ENCODE peak calls at places on chromosomes 3 and 15, in six cellular contexts. Q is PC-9, G is cardiac fibroblast, R is AG04450, W is kidney epithelial cell, D is A549. P is an unnamed sample.

GRCh38 chr3:63521657-63522056 is 130.8 kb upstream of the SNTN start:
- DNase-seq in Q (no peak), D (no peak), W (no peak), G (no peak), R (no peak), P (no peak)

GRCh38 chr3:87498358-87499080 is 222.1 kb upstream of the POU1F1 start:
- DNase-seq in W (no peak), G (no peak), Q (no peak), D (no peak), R (no peak), P (no peak)

GRCh38 chr15:62821384-62822131 is 221.0 kb upstream of the TPM1 start:
- DNase-seq in G (no peak), W (no peak), Q (no peak), R (no peak), D (peak; percentile 76), P (no peak)

GRCh38 chr3:11514191-11514770 is 129.4 kb downstream of the VGLL4 start:
- DNase-seq in W (peak; percentile 55), D (peak; percentile 29), Q (peak; percentile 13), R (no peak), G (peak; percentile 87), P (peak; percentile 39)

GRCh38 chr3:150296123-150296750 is 111.9 kb upstream of the TSC22D2 start:
- DNase-seq in W (no peak), G (no peak), Q (no peak), R (no peak), D (no peak), P (no peak)

GRCh38 chr3:134846943-134847342 is 51.9 kb downstream of the EPHB1 start:
- DNase-seq in R (no peak), Q (no peak), D (peak; percentile 23), G (peak; percentile 27), W (peak; percentile 96), P (peak; percentile 84)

GRCh38 chr3:64438837-64439236 is 213.6 kb upstream of the PRICKLE2 start:
- DNase-seq in W (no peak), Q (no peak), R (no peak), D (no peak), G (no peak), P (no peak)

GRCh38 chr15:96207377-96208006 is 123.0 kb upstream of the NR2F2 start:
- DNase-seq in D (no peak), W (no peak), G (no peak), Q (no peak), R (no peak), P (no peak)

GRCh38 chr15:41822957-41823356 is 4.9 kb upstream of the JMJD7 start:
- DNase-seq in W (no peak), G (no peak), D (no peak), R (no peak), Q (no peak), P (no peak)

GRCh38 chr3:141050913-141051632 is at the start of gene SPSB4:
- DNase-seq in Q (peak; percentile 11), R (no peak), D (peak; percentile 47), W (no peak), G (peak; percentile 19), P (no peak)

GRCh38 chr3:38039899-38040261 is 872 bp downstream of the DLEC1 start:
- DNase-seq in W (no peak), R (no peak), Q (peak; percentile 37), D (no peak), G (peak; percentile 58), P (no peak)

GRCh38 chr3:155252021-155252420 is 41.5 kb downstream of the STRIT1 start:
- DNase-seq in R (no peak), W (no peak), G (no peak), Q (no peak), D (no peak), P (no peak)

GRCh38 chr3:186053954-186054353 is 54.9 kb downstream of the ETV5 start:
- DNase-seq in D (no peak), G (no peak), Q (no peak), W (no peak), R (peak; percentile 38), P (no peak)

GRCh38 chr15:63608989-63609388 is 11.8 kb downstream of the FBXL22 start:
- DNase-seq in Q (no peak), W (no peak), G (no peak), R (no peak), D (no peak), P (no peak)

GRCh38 chr3:188031106-188031505 is 122.9 kb upstream of the LPP start:
- DNase-seq in D (no peak), G (no peak), Q (no peak), W (no peak), R (no peak), P (no peak)

GRCh38 chr3:125045194-125045593 is 10.6 kb downstream of the HEG1 start:
- DNase-seq in G (peak; percentile 52), R (no peak), W (no peak), Q (no peak), D (no peak), P (no peak)

GRCh38 chr3:34200576-34200975 is 402.1 kb downstream of the PDCD6IP start:
- DNase-seq in R (no peak), G (no peak), D (no peak), Q (no peak), W (no peak), P (no peak)

GRCh38 chr3:8848696-8849131 is 79.3 kb upstream of the OXTR start:
- DNase-seq in G (peak; percentile 64), Q (no peak), R (no peak), D (no peak), W (no peak), P (no peak)

GRCh38 chr3:111592143-111592542 is 3.0 kb downstream of the ZBED2 start:
- DNase-seq in Q (no peak), G (no peak), R (no peak), D (no peak), W (no peak), P (no peak)

GRCh38 chr15:31271706-31272557 is 54.7 kb upstream of the KLF13 start:
- DNase-seq in Q (no peak), W (no peak), R (no peak), G (no peak), D (no peak), P (no peak)

GRCh38 chr15:82263350-82263749 is 732 bp downstream of the SAXO2 start:
- DNase-seq in W (no peak), Q (no peak), G (no peak), R (no peak), D (peak; percentile 67), P (no peak)

GRCh38 chr3:187739561-187740445 is 5.5 kb downstream of the BCL6 start:
- DNase-seq in Q (peak; percentile 86), W (no peak), R (peak; percentile 85), G (peak; percentile 95), D (peak; percentile 83), P (peak; percentile 79)

GRCh38 chr3:197583371-197583770 is 27.6 kb upstream of the BDH1 start:
- DNase-seq in R (no peak), D (no peak), Q (no peak), W (no peak), G (no peak), P (no peak)

GRCh38 chr3:128076783-128077624 is 24.8 kb downstream of the SEC61A1 start:
- DNase-seq in D (no peak), R (no peak), Q (no peak), G (no peak), W (no peak), P (no peak)

GRCh38 chr15:48876057-48876456 is 1.9 kb upstream of the EID1 start:
- DNase-seq in Q (no peak), D (no peak), W (no peak), G (no peak), R (no peak), P (no peak)

GRCh38 chr3:37779289-37780152 is 82.2 kb upstream of the CTDSPL start:
- DNase-seq in D (peak; percentile 85), W (peak; percentile 37), R (peak; percentile 55), Q (peak; percentile 8), G (peak; percentile 91), P (no peak)

GRCh38 chr3:138230525-138230924 is 43.4 kb downstream of the ARMC8 start:
- DNase-seq in G (no peak), Q (no peak), D (no peak), R (peak; percentile 2), W (no peak), P (peak; percentile 9)

GRCh38 chr3:123876858-123877257 is 7.3 kb downstream of the MYLK start:
- DNase-seq in R (no peak), W (no peak), D (no peak), G (no peak), Q (no peak), P (no peak)
- TF ChIP-seq CTCF in R (peak; percentile 24), W (peak; percentile 18), D (peak; percentile 24), G (peak; percentile 7), Q (no peak), P (peak; percentile 22)

DNA sequence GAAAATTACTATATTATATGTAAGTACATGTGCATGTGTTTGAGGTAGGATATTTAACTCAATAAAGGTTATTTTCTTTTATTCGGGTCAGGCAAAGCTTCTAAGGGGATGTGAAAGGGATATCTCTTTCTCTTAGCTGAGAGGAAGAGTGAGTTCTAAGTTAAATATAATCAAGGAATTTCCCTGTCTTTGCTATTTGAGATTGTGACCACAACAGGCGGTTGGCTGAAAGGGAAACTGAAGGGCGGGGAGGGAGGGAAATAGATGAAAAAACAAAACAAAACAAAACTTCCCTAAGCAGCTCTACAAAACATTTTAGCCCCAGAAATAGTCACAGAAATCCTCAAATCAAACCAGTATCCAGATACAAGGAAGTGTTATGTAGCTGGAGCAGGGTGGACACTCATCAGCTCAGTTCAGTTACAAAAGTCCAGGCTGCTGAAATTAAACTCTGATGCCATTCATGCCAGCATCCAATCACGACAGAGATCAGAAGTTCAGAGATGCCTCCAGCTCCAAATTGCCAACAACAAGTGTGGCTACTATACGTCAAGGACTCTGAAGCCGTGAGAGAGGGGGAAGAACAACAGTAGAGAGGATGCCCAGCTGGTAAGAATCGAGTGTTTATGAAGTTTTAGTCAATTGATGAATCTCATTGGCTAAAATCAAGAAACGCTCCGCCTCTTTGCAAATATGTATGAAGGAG is 369 bp upstream of the TP63 start:
- DNase-seq in W (no peak), G (peak; percentile 6), R (no peak), Q (no peak), D (peak; percentile 88), P (no peak)
- H3K4me3 ChIP-seq in W (no peak overlapping the region), G (no peak overlapping the region), R (no peak overlapping the region), Q (no peak overlapping the region), D (peak overlapping the region; percentile 41), P (no peak overlapping the region)

GRCh38 chr15:38961886-38962285 is 397.3 kb upstream of the RASGRP1 start:
- DNase-seq in W (no peak), Q (no peak), G (peak; percentile 85), R (no peak), D (no peak), P (no peak)
- TF ChIP-seq CTCF in W (no peak), Q (no peak), G (no peak), R (no peak), D (no peak), P (no peak)

GRCh38 chr3:66227917-66228316 is 7.1 kb downstream of the SLC25A26 start:
- DNase-seq in D (no peak), G (no peak), R (no peak), Q (no peak), W (no peak), P (no peak)

GRCh38 chr3:66233033-66233432 is 12.2 kb downstream of the SLC25A26 start:
- DNase-seq in W (no peak), D (no peak), R (no peak), Q (no peak), G (no peak), P (no peak)

GRCh38 chr3:66224220-66224619 is 3.4 kb downstream of the SLC25A26 start:
- DNase-seq in D (no peak), R (no peak), W (no peak), Q (no peak), G (no peak), P (no peak)

GRCh38 chr3:66228707-66229106 is 7.9 kb downstream of the SLC25A26 start:
- DNase-seq in R (no peak), W (no peak), G (no peak), D (no peak), Q (no peak), P (no peak)
- H3K4me3 ChIP-seq in R (no peak overlapping the region), W (no peak overlapping the region), G (no peak overlapping the region), D (no peak overlapping the region), Q (no peak overlapping the region), P (no peak overlapping the region)

P was measured in BJ.